ENCODE peak calls at places on chromosomes 11 and 22, in seven cellular contexts. One of them, this sample, is unnamed.

GRCh38 chr11:78354741-78355705 is 62.6 kb downstream of the GAB2 start:
- DNase-seq in B cell: no peak
- DNase-seq in fibroblast of mammary gland: peak; percentile 18
- DNase-seq in foreskin fibroblast: no peak
- DNase-seq in body of pancreas: no peak
- DNase-seq in endothelial cell: no peak
- DNase-seq in AG04449: no peak
- DNase-seq in this sample: no peak

GRCh38 chr11:28976801-28977145 is 868.6 kb downstream of the METTL15 start:
- DNase-seq in B cell: no peak
- DNase-seq in fibroblast of mammary gland: no peak
- DNase-seq in foreskin fibroblast: no peak
- DNase-seq in body of pancreas: peak; percentile 63
- DNase-seq in endothelial cell: no peak
- DNase-seq in AG04449: no peak
- DNase-seq in this sample: no peak

GRCh38 chr22:20641919-20642579 is 131.9 kb upstream of the SERPIND1 start:
- DNase-seq in B cell: no peak
- DNase-seq in fibroblast of mammary gland: no peak
- DNase-seq in foreskin fibroblast: no peak
- DNase-seq in body of pancreas: no peak
- DNase-seq in endothelial cell: no peak
- DNase-seq in AG04449: no peak
- DNase-seq in this sample: no peak

GRCh38 chr11:47189100-47189834 is 3.0 kb upstream of the PACSIN3 start:
- DNase-seq in B cell: no peak
- DNase-seq in fibroblast of mammary gland: peak; percentile 84
- DNase-seq in foreskin fibroblast: peak; percentile 82
- DNase-seq in body of pancreas: no peak
- DNase-seq in endothelial cell: no peak
- DNase-seq in AG04449: peak; percentile 87
- DNase-seq in this sample: no peak

GRCh38 chr11:95058622-95059021 is 8.1 kb upstream of the SRSF8 start:
- DNase-seq in B cell: no peak
- DNase-seq in fibroblast of mammary gland: no peak
- DNase-seq in foreskin fibroblast: no peak
- DNase-seq in body of pancreas: no peak
- DNase-seq in endothelial cell: no peak
- DNase-seq in AG04449: no peak
- DNase-seq in this sample: no peak

GRCh38 chr11:64153831-64154230 is 12.1 kb downstream of the MACROD1 start:
- DNase-seq in B cell: no peak
- DNase-seq in fibroblast of mammary gland: no peak
- DNase-seq in foreskin fibroblast: no peak
- DNase-seq in body of pancreas: no peak
- DNase-seq in endothelial cell: no peak
- DNase-seq in AG04449: no peak
- DNase-seq in this sample: no peak

GRCh38 chr11:15625691-15626090 is 511.0 kb downstream of the INSC start:
- DNase-seq in B cell: no peak
- DNase-seq in fibroblast of mammary gland: no peak
- DNase-seq in foreskin fibroblast: no peak
- DNase-seq in body of pancreas: no peak
- DNase-seq in endothelial cell: no peak
- DNase-seq in AG04449: no peak
- DNase-seq in this sample: no peak

GRCh38 chr11:116427903-116428637 is 344.7 kb downstream of the BUD13 start:
- DNase-seq in B cell: no peak
- DNase-seq in fibroblast of mammary gland: no peak
- DNase-seq in foreskin fibroblast: no peak
- DNase-seq in body of pancreas: no peak
- DNase-seq in endothelial cell: no peak
- DNase-seq in AG04449: no peak
- DNase-seq in this sample: no peak

GRCh38 chr11:81444306-81444705 is 1289.4 kb downstream of the FAM181B start:
- DNase-seq in B cell: no peak
- DNase-seq in fibroblast of mammary gland: no peak
- DNase-seq in foreskin fibroblast: no peak
- DNase-seq in body of pancreas: no peak
- DNase-seq in endothelial cell: no peak
- DNase-seq in AG04449: no peak
- DNase-seq in this sample: no peak

GRCh38 chr22:31857247-31857646 is 87.1 kb upstream of the YWHAH start:
- DNase-seq in B cell: no peak
- DNase-seq in fibroblast of mammary gland: no peak
- DNase-seq in foreskin fibroblast: no peak
- DNase-seq in body of pancreas: no peak
- DNase-seq in endothelial cell: peak; percentile 41
- DNase-seq in AG04449: no peak
- DNase-seq in this sample: no peak

GRCh38 chr22:17780741-17781318 is 6.6 kb upstream of the BID start:
- DNase-seq in B cell: no peak
- DNase-seq in fibroblast of mammary gland: no peak
- DNase-seq in foreskin fibroblast: no peak
- DNase-seq in body of pancreas: no peak
- DNase-seq in endothelial cell: no peak
- DNase-seq in AG04449: no peak
- DNase-seq in this sample: no peak

GRCh38 chr11:61362542-61362875 is 335 bp downstream of the TMEM138 start:
- DNase-seq in B cell: peak; percentile 52
- DNase-seq in fibroblast of mammary gland: peak; percentile 72
- DNase-seq in foreskin fibroblast: no peak
- DNase-seq in body of pancreas: peak; percentile 24
- DNase-seq in endothelial cell: peak; percentile 24
- DNase-seq in AG04449: no peak
- DNase-seq in this sample: no peak

GRCh38 chr11:76008474-76008873 is 193.5 kb downstream of the UVRAG start:
- DNase-seq in B cell: no peak
- DNase-seq in fibroblast of mammary gland: peak; percentile 80
- DNase-seq in foreskin fibroblast: no peak
- DNase-seq in body of pancreas: no peak
- DNase-seq in endothelial cell: no peak
- DNase-seq in AG04449: peak; percentile 26
- DNase-seq in this sample: no peak

GRCh38 chr11:102946237-102946636 is 9.3 kb downstream of the MMP13 start:
- DNase-seq in B cell: no peak
- DNase-seq in fibroblast of mammary gland: no peak
- DNase-seq in foreskin fibroblast: no peak
- DNase-seq in body of pancreas: no peak
- DNase-seq in endothelial cell: no peak
- DNase-seq in AG04449: no peak
- DNase-seq in this sample: no peak

GRCh38 chr11:58391879-58392278 is 14.8 kb downstream of the OR5B3 start:
- DNase-seq in B cell: no peak
- DNase-seq in fibroblast of mammary gland: peak; percentile 7
- DNase-seq in foreskin fibroblast: no peak
- DNase-seq in body of pancreas: no peak
- DNase-seq in endothelial cell: no peak
- DNase-seq in AG04449: peak; percentile 3
- DNase-seq in this sample: no peak

GRCh38 chr11:15074206-15075161 is 1.1 kb downstream of the CALCB start:
- DNase-seq in B cell: peak; percentile 76
- DNase-seq in fibroblast of mammary gland: peak; percentile 64
- DNase-seq in foreskin fibroblast: peak; percentile 33
- DNase-seq in body of pancreas: peak; percentile 93
- DNase-seq in endothelial cell: peak; percentile 95
- DNase-seq in AG04449: no peak
- DNase-seq in this sample: peak; percentile 71

GRCh38 chr22:46033256-46034200 is 56.6 kb upstream of the WNT7B start:
- DNase-seq in B cell: no peak
- DNase-seq in fibroblast of mammary gland: peak; percentile 77
- DNase-seq in foreskin fibroblast: peak; percentile 70
- DNase-seq in body of pancreas: peak; percentile 20
- DNase-seq in endothelial cell: no peak
- DNase-seq in AG04449: no peak
- DNase-seq in this sample: no peak

GRCh38 chr11:42161886-42162285 is 702.4 kb upstream of the LRRC4C start:
- DNase-seq in B cell: no peak
- DNase-seq in fibroblast of mammary gland: peak; percentile 72
- DNase-seq in foreskin fibroblast: no peak
- DNase-seq in body of pancreas: no peak
- DNase-seq in endothelial cell: no peak
- DNase-seq in AG04449: peak; percentile 65
- DNase-seq in this sample: no peak

GRCh38 chr11:34890812-34891211 is 25.4 kb downstream of the APIP start:
- DNase-seq in B cell: peak; percentile 9
- DNase-seq in fibroblast of mammary gland: peak; percentile 63
- DNase-seq in foreskin fibroblast: peak; percentile 26
- DNase-seq in body of pancreas: no peak
- DNase-seq in endothelial cell: no peak
- DNase-seq in AG04449: no peak
- DNase-seq in this sample: no peak

GRCh38 chr11:127451852-127452251 is 451.3 kb upstream of the KIRREL3 start:
- DNase-seq in B cell: no peak
- DNase-seq in fibroblast of mammary gland: no peak
- DNase-seq in foreskin fibroblast: no peak
- DNase-seq in body of pancreas: no peak
- DNase-seq in endothelial cell: no peak
- DNase-seq in AG04449: no peak
- DNase-seq in this sample: no peak

GRCh38 chr11:102810943-102811528 is 13.1 kb upstream of the MMP1 start:
- DNase-seq in B cell: no peak
- DNase-seq in fibroblast of mammary gland: peak; percentile 38
- DNase-seq in foreskin fibroblast: no peak
- DNase-seq in body of pancreas: no peak
- DNase-seq in endothelial cell: no peak
- DNase-seq in AG04449: no peak
- DNase-seq in this sample: no peak

GRCh38 chr11:63768232-63769043 is at the start of gene ZFTA:
- DNase-seq in B cell: peak; percentile 84
- DNase-seq in fibroblast of mammary gland: peak; percentile 34
- DNase-seq in foreskin fibroblast: peak; percentile 51
- DNase-seq in body of pancreas: peak; percentile 63
- DNase-seq in endothelial cell: peak; percentile 83
- DNase-seq in AG04449: no peak
- DNase-seq in this sample: peak; percentile 71

DNA sequence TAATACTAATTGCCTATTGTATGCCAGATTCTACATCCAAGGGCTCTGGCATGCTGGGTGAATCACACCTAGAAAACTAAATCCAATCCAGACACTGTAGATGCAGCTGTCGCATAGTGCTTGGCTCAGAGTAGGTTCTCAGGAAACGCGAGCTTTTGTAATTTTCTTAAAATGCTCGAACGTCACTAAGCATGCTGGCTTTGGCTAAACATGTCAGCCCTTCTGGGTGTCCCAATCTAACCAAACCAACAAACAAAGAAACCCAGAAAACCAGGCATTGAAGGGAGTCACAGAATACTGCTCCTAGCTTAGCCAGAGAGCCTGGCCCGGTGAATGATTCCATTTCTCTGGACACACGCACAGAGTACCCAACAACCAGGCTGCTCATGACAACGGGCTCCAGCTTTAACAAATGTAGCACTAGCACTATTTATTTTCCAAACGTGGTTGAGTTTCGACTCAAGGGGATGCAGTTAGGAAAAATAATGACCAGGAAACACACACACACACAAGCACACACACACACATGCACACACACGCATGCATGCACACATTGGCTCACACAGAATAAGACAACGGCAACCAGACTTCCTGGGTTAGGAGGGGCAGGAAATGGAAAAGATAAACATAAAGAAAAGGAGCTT is 492.6 kb downstream of the MIAT start:
- DNase-seq in B cell: no peak
- DNase-seq in fibroblast of mammary gland: peak; percentile 3
- DNase-seq in foreskin fibroblast: no peak
- DNase-seq in body of pancreas: no peak
- DNase-seq in endothelial cell: no peak
- DNase-seq in AG04449: no peak
- DNase-seq in this sample: no peak
- TF ChIP-seq CTCF in B cell: no peak
- TF ChIP-seq CTCF in fibroblast of mammary gland: no peak
- TF ChIP-seq CTCF in foreskin fibroblast: no peak
- TF ChIP-seq CTCF in body of pancreas: no peak
- TF ChIP-seq CTCF in endothelial cell: no peak
- TF ChIP-seq CTCF in AG04449: no peak
- TF ChIP-seq CTCF in this sample: no peak

GRCh38 chr11:45180158-45180887 is 33.9 kb downstream of the PRDM11 start:
- DNase-seq in B cell: peak; percentile 40
- DNase-seq in fibroblast of mammary gland: no peak
- DNase-seq in foreskin fibroblast: peak; percentile 22
- DNase-seq in body of pancreas: peak; percentile 69
- DNase-seq in endothelial cell: peak; percentile 49
- DNase-seq in AG04449: no peak
- DNase-seq in this sample: no peak
- TF ChIP-seq CTCF in B cell: peak; percentile 9
- TF ChIP-seq CTCF in fibroblast of mammary gland: peak; percentile 13
- TF ChIP-seq CTCF in foreskin fibroblast: peak; percentile 20
- TF ChIP-seq CTCF in body of pancreas: peak; percentile 70
- TF ChIP-seq CTCF in endothelial cell: no peak
- TF ChIP-seq CTCF in AG04449: peak; percentile 60
- TF ChIP-seq CTCF in this sample: no peak

DNA sequence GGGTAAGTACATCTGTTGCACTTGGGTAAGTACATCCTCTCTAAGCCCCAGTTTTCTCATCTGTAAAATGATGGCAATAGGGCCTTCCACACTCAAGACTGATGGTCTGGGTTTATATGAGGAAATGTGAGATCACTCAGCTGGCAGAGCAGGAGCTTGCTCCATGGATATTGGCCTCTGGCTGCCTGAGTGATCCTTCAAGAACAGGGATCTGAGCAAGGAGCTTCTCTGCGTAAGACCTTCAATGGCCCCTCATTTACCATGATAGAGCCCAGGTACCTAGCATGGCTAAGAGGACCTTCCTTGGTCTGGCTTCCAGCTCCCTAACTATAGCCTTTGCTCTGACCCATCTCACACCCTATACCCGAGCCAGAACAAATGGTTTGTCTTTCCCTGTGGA is 5.5 kb downstream of the ROBO4 start:
- DNase-seq in B cell: no peak
- DNase-seq in fibroblast of mammary gland: no peak
- DNase-seq in foreskin fibroblast: no peak
- DNase-seq in body of pancreas: no peak
- DNase-seq in endothelial cell: peak; percentile 0
- DNase-seq in AG04449: no peak
- DNase-seq in this sample: no peak
- TF ChIP-seq CTCF in B cell: no peak
- TF ChIP-seq CTCF in fibroblast of mammary gland: no peak
- TF ChIP-seq CTCF in foreskin fibroblast: no peak
- TF ChIP-seq CTCF in body of pancreas: no peak
- TF ChIP-seq CTCF in endothelial cell: no peak
- TF ChIP-seq CTCF in AG04449: no peak
- TF ChIP-seq CTCF in this sample: no peak

GRCh38 chr11:13923182-13923581 is 39.3 kb upstream of the SPON1 start:
- DNase-seq in B cell: no peak
- DNase-seq in fibroblast of mammary gland: no peak
- DNase-seq in foreskin fibroblast: no peak
- DNase-seq in body of pancreas: no peak
- DNase-seq in endothelial cell: no peak
- DNase-seq in AG04449: no peak
- DNase-seq in this sample: no peak
- TF ChIP-seq CTCF in B cell: no peak
- TF ChIP-seq CTCF in fibroblast of mammary gland: no peak
- TF ChIP-seq CTCF in foreskin fibroblast: no peak
- TF ChIP-seq CTCF in body of pancreas: no peak
- TF ChIP-seq CTCF in endothelial cell: no peak
- TF ChIP-seq CTCF in AG04449: no peak
- TF ChIP-seq CTCF in this sample: no peak

GRCh38 chr22:30649430-30650007 is 13.9 kb downstream of the SLC35E4 start:
- DNase-seq in B cell: peak; percentile 31
- DNase-seq in fibroblast of mammary gland: peak; percentile 87
- DNase-seq in foreskin fibroblast: peak; percentile 89
- DNase-seq in body of pancreas: no peak
- DNase-seq in endothelial cell: no peak
- DNase-seq in AG04449: no peak
- DNase-seq in this sample: no peak
- TF ChIP-seq CTCF in B cell: no peak
- TF ChIP-seq CTCF in fibroblast of mammary gland: peak; percentile 16
- TF ChIP-seq CTCF in foreskin fibroblast: no peak
- TF ChIP-seq CTCF in body of pancreas: no peak
- TF ChIP-seq CTCF in endothelial cell: no peak
- TF ChIP-seq CTCF in AG04449: no peak
- TF ChIP-seq CTCF in this sample: no peak

This sample was measured in natural killer cell.